ENCODE peak calls at places on chromosome X, in six cellular contexts. I is RWPE2, H is lower lobe of right lung, Y is tibial nerve, V is tibial artery, N is GM12878. F is an unnamed sample.

GRCh38 chrX:68508799-68509198 is 9.9 kb downstream of the YIPF6 start:
- DNase-seq in V (no peak), H (no peak), Y (no peak), N (no peak), I (no peak), F (no peak)

GRCh38 chrX:17033225-17033624 is 86.8 kb downstream of the REPS2 start:
- DNase-seq in H (no peak), I (no peak), N (no peak), Y (no peak), V (no peak), F (no peak)

GRCh38 chrX:34493086-34493485 is 164.0 kb downstream of the TMEM47 start:
- DNase-seq in N (no peak), V (no peak), H (no peak), Y (no peak), I (no peak), F (no peak)

GRCh38 chrX:8851487-8851886 is 50.3 kb upstream of the FAM9A start:
- DNase-seq in Y (no peak), H (no peak), I (no peak), V (no peak), N (no peak), F (no peak)

GRCh38 chrX:72131317-72132294 is at the start of gene RTL5:
- DNase-seq in Y (peak), I (no peak), N (no peak), V (peak), H (peak), F (peak)

GRCh38 chrX:10922158-10922557 is 189.0 kb upstream of the HCCS start:
- DNase-seq in Y (no peak), H (no peak), V (no peak), I (no peak), N (no peak), F (no peak)

GRCh38 chrX:42519666-42520231 is 258.2 kb downstream of the PPP1R2C start:
- DNase-seq in I (no peak), V (no peak), H (no peak), Y (no peak), N (no peak), F (no peak)

GRCh38 chrX:110944793-110945466 is 149.3 kb upstream of the CHRDL1 start:
- DNase-seq in V (no peak), Y (no peak), I (no peak), H (no peak), N (no peak), F (no peak)

GRCh38 chrX:77412631-77413030 is 34.6 kb upstream of the FGF16 start:
- DNase-seq in I (no peak), V (no peak), H (no peak), Y (no peak), N (no peak), F (no peak)

GRCh38 chrX:123267220-123267619 is 83.1 kb downstream of the GRIA3 start:
- DNase-seq in N (no peak), I (no peak), H (no peak), Y (no peak), V (no peak), F (no peak)

GRCh38 chrX:39476596-39476995 is 621.2 kb downstream of the BCOR start:
- DNase-seq in N (no peak), H (no peak), Y (no peak), V (no peak), I (no peak), F (no peak)

GRCh38 chrX:11125079-11125478 is 13.9 kb downstream of the HCCS start:
- DNase-seq in Y (no peak), V (no peak), I (no peak), N (no peak), H (no peak), F (no peak)

DNA sequence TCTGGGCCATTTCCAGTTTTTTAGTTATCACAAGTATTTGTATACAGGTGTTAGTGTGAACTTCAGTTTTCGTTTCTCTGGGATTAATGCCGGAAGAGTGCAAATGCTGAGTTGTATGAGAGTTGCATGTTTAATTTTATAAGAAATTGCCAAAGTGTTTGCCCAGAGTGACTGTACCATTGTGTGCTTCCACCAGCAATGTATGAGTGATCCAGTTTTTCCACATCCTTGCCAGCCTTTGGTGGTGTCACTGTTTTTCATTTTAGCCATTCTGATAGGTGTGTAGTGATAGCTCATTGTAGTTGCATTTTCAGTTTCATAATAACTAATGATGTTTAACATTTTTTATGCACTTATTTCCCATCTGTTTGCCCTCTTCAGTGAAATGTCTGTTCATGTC is 18.4 kb downstream of the PLS3 start:
- DNase-seq in V (no peak), Y (no peak), I (no peak), N (no peak), H (no peak), F (no peak)
- H3K27ac ChIP-seq in V (peak), Y (no peak), I (no peak), N (no peak), H (no peak), F (no peak)

GRCh38 chrX:108737754-108738153 is 1.4 kb upstream of the IRS4 start:
- DNase-seq in Y (no peak), N (no peak), I (no peak), V (no peak), H (no peak), F (no peak)
- H3K4me3 ChIP-seq in Y (no peak), N (no peak), I (no peak), V (no peak), H (no peak), F (no peak)

GRCh38 chrX:139784788-139785187 is 76.8 kb upstream of the MCF2 start:
- DNase-seq in N (peak), H (no peak), V (no peak), I (no peak), Y (no peak), F (no peak)
- H3K27ac ChIP-seq in N (peak), H (no peak), V (no peak), I (no peak), Y (no peak), F (no peak)

GRCh38 chrX:150416469-150416868 is 53.4 kb downstream of the MAMLD1 start:
- DNase-seq in N (no peak), V (no peak), Y (no peak), I (no peak), H (no peak), F (no peak)

GRCh38 chrX:150421816-150422215 is 58.7 kb downstream of the MAMLD1 start:
- DNase-seq in N (no peak), H (no peak), I (no peak), V (peak), Y (no peak), F (no peak)
- H3K4me3 ChIP-seq in N (no peak), H (no peak), I (no peak), V (no peak), Y (no peak), F (no peak)

GRCh38 chrX:12984629-12985303 is 9.9 kb downstream of the TMSB4X start:
- DNase-seq in H (no peak), I (peak), V (no peak), N (no peak), Y (no peak), F (no peak)

GRCh38 chrX:12987340-12987739 is 12.4 kb downstream of the TMSB4X start:
- DNase-seq in H (no peak), I (no peak), N (no peak), V (no peak), Y (no peak), F (no peak)

GRCh38 chrX:12985336-12985735 is 10.4 kb downstream of the TMSB4X start:
- DNase-seq in H (no peak), I (no peak), N (no peak), Y (no peak), V (no peak), F (no peak)

GRCh38 chrX:12986886-12987285 is 12.0 kb downstream of the TMSB4X start:
- DNase-seq in N (no peak), H (no peak), V (no peak), I (no peak), Y (no peak), F (no peak)

DNA sequence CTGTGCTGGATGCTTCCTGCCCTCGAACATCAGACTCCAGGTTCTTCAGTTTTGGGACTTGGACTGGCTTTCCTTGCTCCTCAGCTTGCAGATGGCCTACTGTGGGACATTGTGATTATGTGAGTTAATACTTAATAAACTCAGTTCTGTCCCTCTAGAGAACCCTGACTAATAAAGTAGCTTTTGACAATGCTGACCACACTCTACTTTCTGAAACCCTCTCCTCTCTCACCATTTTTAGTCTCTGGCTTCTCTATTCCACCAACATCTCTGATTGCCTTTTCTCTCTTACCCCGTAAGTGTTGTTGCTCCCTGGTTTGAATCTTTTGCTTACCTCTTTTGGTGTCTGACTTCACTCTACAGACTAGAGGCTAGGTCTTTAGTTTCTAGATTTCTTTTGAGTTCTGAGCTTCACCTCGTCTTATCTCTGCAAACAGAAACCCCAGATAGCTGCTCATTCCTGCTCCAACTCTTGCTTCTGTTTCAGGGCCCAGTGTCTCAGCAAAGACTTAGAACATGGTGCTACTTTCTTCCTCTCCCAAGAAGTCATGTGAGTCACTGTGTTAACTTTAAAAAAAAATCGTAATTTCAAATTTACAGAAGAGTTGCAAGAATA is 11.4 kb downstream of the TMSB4X start:
- DNase-seq in I (no peak), N (no peak), Y (no peak), H (no peak), V (no peak), F (no peak)
- H3K27ac ChIP-seq in I (peak), N (peak), Y (no peak), H (no peak), V (no peak), F (no peak)

DNA sequence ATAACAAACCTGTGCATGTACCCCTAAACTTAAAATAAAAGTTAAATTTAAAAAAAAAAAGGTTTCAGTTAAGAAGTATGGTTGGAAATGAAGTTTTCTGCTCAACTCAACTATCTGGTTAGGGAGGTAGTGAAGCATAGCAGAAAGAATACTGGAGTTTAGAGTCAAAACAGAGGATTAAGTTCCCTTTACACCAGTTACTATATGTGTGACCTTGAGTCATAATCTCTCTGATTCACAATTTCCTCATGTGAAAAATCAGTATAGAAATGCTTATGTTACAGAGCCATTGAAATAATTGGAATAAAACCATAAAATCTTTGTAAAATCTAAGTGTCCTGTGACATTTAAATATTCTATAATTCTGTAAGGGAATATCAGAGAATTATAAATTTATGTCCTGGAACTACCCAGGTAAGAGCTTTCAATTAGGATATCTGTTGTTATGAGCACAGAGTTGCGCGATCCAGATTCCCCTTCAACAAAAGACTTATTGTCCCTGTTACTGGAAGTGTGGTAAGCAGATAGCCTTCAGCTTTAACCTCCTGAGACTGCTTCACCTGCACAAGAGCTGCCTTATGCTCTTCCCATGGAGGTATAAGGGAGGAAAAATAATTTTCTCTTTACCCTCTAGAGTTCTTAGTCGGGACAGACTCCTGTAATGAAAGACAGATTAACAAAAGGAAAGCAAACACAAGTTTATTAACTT is 203.8 kb upstream of the NRK start:
- DNase-seq in I (no peak), V (no peak), Y (no peak), H (no peak), N (no peak), F (no peak)
- H3K4me3 ChIP-seq in I (no peak), V (no peak), Y (no peak), H (no peak), N (no peak), F (no peak)

GRCh38 chrX:65671286-65671685 is 3.8 kb downstream of the MSN start:
- DNase-seq in Y (no peak), H (no peak), N (no peak), V (no peak), I (no peak), F (no peak)

GRCh38 chrX:65674351-65674893 is 7.0 kb downstream of the MSN start:
- DNase-seq in H (no peak), I (no peak), V (no peak), Y (no peak), N (no peak), F (no peak)

GRCh38 chrX:65673857-65674350 is 6.5 kb downstream of the MSN start:
- DNase-seq in N (no peak), I (no peak), H (no peak), Y (no peak), V (no peak), F (no peak)

GRCh38 chrX:65668362-65669310 is 1.2 kb downstream of the MSN start:
- DNase-seq in I (peak), Y (peak), N (peak), V (peak), H (peak), F (peak)

DNA sequence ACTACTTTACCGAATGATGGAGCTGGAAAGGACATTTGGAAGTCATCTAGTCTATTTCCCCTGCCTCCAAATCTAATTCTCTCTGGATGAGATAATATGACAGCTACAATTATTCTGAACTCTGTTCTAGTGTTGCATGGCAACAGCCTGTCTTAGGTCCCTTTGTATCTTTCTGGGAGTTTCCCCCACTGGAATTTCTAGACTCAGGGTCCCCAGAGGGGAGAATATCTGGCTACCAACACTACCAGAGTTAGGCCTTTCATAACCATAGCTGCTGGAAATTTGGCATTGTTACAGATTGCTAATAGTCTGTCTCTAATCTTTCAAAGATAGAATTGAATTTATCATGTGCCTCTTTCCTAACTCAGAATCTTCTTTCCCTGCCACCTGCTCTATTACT is 4.5 kb downstream of the MSN start:
- DNase-seq in N (no peak), Y (no peak), H (no peak), V (no peak), I (no peak), F (no peak)
- H3K27ac ChIP-seq in N (peak), Y (peak), H (peak), V (peak), I (peak), F (peak)

GRCh38 chrX:129777218-129777768 is 2.5 kb upstream of the SASH3 start:
- DNase-seq in I (no peak), Y (no peak), H (peak), V (peak), N (no peak), F (no peak)
- H3K4me3 ChIP-seq in I (no peak), Y (no peak), H (peak), V (no peak), N (peak), F (no peak)